ENCODE peak calls at places on chromosomes 2 and 18, in four cellular contexts. One of them, this sample, is unnamed. For H3K4me1 and H3K36me3, the result is how much of the 10 kb centered on the place peaks cover.

GRCh38 chr2:20576598-20577115 is 74.2 kb downstream of the HS1BP3 start:
- DNase-seq in cardiac muscle cell: no peak
- DNase-seq in tibial nerve: no peak
- DNase-seq in CD8-positive, alpha-beta T cell: peak
- DNase-seq in this sample: peak

GRCh38 chr2:10079931-10080535 is at the start of gene CYS1:
- DNase-seq in CD8-positive, alpha-beta T cell: no peak
- DNase-seq in cardiac muscle cell: peak
- DNase-seq in tibial nerve: no peak
- DNase-seq in this sample: no peak

GRCh38 chr2:217469203-217469810 is 533.5 kb downstream of the TNS1 start:
- DNase-seq in CD8-positive, alpha-beta T cell: no peak
- DNase-seq in tibial nerve: peak
- DNase-seq in cardiac muscle cell: no peak
- DNase-seq in this sample: no peak

GRCh38 chr2:32068-32467 is 14.2 kb downstream of the FAM110C start:
- DNase-seq in cardiac muscle cell: no peak
- DNase-seq in tibial nerve: no peak
- DNase-seq in CD8-positive, alpha-beta T cell: no peak
- DNase-seq in this sample: no peak

GRCh38 chr2:190759749-190760213 is 110.9 kb downstream of the NAB1 start:
- DNase-seq in CD8-positive, alpha-beta T cell: no peak
- DNase-seq in tibial nerve: no peak
- DNase-seq in cardiac muscle cell: peak
- DNase-seq in this sample: no peak

GRCh38 chr2:76953733-76954347 is 568.3 kb downstream of the LRRTM4 start:
- DNase-seq in CD8-positive, alpha-beta T cell: no peak
- DNase-seq in tibial nerve: peak
- DNase-seq in cardiac muscle cell: peak
- DNase-seq in this sample: no peak

GRCh38 chr18:63488160-63488559 is 11.4 kb downstream of the SERPINB5 start:
- DNase-seq in tibial nerve: no peak
- DNase-seq in cardiac muscle cell: no peak
- DNase-seq in CD8-positive, alpha-beta T cell: no peak
- DNase-seq in this sample: no peak

GRCh38 chr2:200007291-200007690 is 51.9 kb downstream of the MAIP1 start:
- DNase-seq in CD8-positive, alpha-beta T cell: no peak
- DNase-seq in cardiac muscle cell: no peak
- DNase-seq in tibial nerve: no peak
- DNase-seq in this sample: no peak

GRCh38 chr2:123380536-123380935 is 644.6 kb upstream of the CNTNAP5 start:
- DNase-seq in cardiac muscle cell: peak
- DNase-seq in CD8-positive, alpha-beta T cell: no peak
- DNase-seq in tibial nerve: no peak
- DNase-seq in this sample: no peak

GRCh38 chr2:191386938-191387536 is 141.8 kb downstream of the MYO1B start:
- DNase-seq in tibial nerve: no peak
- DNase-seq in CD8-positive, alpha-beta T cell: no peak
- DNase-seq in cardiac muscle cell: peak
- DNase-seq in this sample: no peak

GRCh38 chr2:226508005-226508404 is 291.6 kb downstream of the IRS1 start:
- DNase-seq in tibial nerve: no peak
- DNase-seq in CD8-positive, alpha-beta T cell: no peak
- DNase-seq in cardiac muscle cell: no peak
- DNase-seq in this sample: no peak

GRCh38 chr2:29705636-29706035 is 215.8 kb downstream of the ALK start:
- DNase-seq in cardiac muscle cell: no peak
- DNase-seq in CD8-positive, alpha-beta T cell: no peak
- DNase-seq in tibial nerve: no peak
- DNase-seq in this sample: no peak

GRCh38 chr2:19580264-19580663 is 221.8 kb upstream of the OSR1 start:
- DNase-seq in cardiac muscle cell: peak
- DNase-seq in CD8-positive, alpha-beta T cell: no peak
- DNase-seq in tibial nerve: no peak
- DNase-seq in this sample: no peak

GRCh38 chr2:120779781-120780283 is 44.2 kb downstream of the GLI2 start:
- DNase-seq in CD8-positive, alpha-beta T cell: no peak
- DNase-seq in cardiac muscle cell: peak
- DNase-seq in tibial nerve: no peak
- DNase-seq in this sample: no peak

GRCh38 chr2:131045286-131045924 is 47.9 kb downstream of the FAM168B start:
- DNase-seq in CD8-positive, alpha-beta T cell: no peak
- DNase-seq in cardiac muscle cell: no peak
- DNase-seq in tibial nerve: no peak
- DNase-seq in this sample: no peak

GRCh38 chr2:133072837-133073694 is 403.1 kb upstream of the LYPD1 start:
- DNase-seq in cardiac muscle cell: no peak
- DNase-seq in tibial nerve: no peak
- DNase-seq in CD8-positive, alpha-beta T cell: no peak
- DNase-seq in this sample: no peak

GRCh38 chr2:105814291-105814940 is 69.7 kb downstream of the NCK2 start:
- DNase-seq in cardiac muscle cell: no peak
- DNase-seq in CD8-positive, alpha-beta T cell: no peak
- DNase-seq in tibial nerve: no peak
- DNase-seq in this sample: no peak

GRCh38 chr2:198662916-198663315 is 794.8 kb downstream of the SATB2 start:
- DNase-seq in CD8-positive, alpha-beta T cell: no peak
- DNase-seq in cardiac muscle cell: no peak
- DNase-seq in tibial nerve: no peak
- DNase-seq in this sample: no peak

DNA sequence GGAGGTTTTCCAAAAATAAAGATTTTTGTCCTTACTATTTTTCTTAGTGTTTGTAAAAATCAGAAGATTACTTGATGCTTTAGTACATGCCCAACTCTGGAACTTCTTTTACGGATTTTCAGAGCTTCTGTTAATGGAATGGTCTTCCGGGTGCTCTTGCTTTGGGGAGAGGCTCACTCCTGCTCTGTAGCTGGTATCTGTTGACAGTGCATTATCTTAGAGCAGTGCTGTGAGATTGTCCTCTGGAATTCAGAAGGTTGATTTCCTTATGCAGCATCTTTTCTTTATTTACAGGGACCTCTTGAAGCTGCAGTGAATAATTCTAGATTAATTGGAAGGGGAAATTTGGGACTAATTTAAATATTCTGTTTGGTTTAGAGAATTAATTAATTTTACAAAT is 4.6 kb downstream of the MAPRE2 start:
- DNase-seq in CD8-positive, alpha-beta T cell: no peak
- DNase-seq in tibial nerve: no peak
- DNase-seq in cardiac muscle cell: peak
- DNase-seq in this sample: no peak
- H3K4me1 ChIP-seq in CD8-positive, alpha-beta T cell: half or more
- H3K4me1 ChIP-seq in tibial nerve: half or more
- H3K4me1 ChIP-seq in cardiac muscle cell: under half
- H3K4me1 ChIP-seq in this sample: under half

DNA sequence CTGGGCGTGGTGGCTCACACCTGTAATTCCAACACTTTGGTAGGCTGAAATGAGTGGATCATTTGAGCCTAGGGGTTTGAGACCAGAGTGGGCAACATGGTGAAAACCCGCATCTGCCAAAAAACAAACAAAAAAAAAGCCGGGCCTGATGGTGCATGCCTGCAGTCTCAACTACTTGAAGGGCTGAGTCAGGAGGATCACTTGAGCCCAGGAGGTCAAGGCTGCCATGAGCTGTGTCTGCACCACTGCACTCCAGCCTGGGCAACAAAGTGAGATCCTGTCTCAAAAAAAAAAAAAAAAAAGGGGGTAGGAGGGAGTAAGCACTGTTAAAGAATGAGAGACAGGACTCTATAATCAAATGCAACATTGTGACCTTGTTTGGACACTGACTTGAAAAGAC is 54.6 kb downstream of the HDLBP start:
- DNase-seq in CD8-positive, alpha-beta T cell: no peak
- DNase-seq in cardiac muscle cell: no peak
- DNase-seq in tibial nerve: no peak
- DNase-seq in this sample: no peak
- H3K36me3 ChIP-seq in CD8-positive, alpha-beta T cell: under half
- H3K36me3 ChIP-seq in cardiac muscle cell: half or more
- H3K36me3 ChIP-seq in tibial nerve: half or more
- H3K36me3 ChIP-seq in this sample: half or more

GRCh38 chr2:135743860-135744259 is 2.2 kb downstream of the UBXN4 start:
- DNase-seq in CD8-positive, alpha-beta T cell: no peak
- DNase-seq in tibial nerve: no peak
- DNase-seq in cardiac muscle cell: no peak
- DNase-seq in this sample: no peak
- H3K4me3 ChIP-seq in CD8-positive, alpha-beta T cell: no peak
- H3K4me3 ChIP-seq in tibial nerve: no peak
- H3K4me3 ChIP-seq in cardiac muscle cell: peak
- H3K4me3 ChIP-seq in this sample: no peak

GRCh38 chr2:43074052-43074451 is 152.4 kb downstream of the ZFP36L2 start:
- DNase-seq in tibial nerve: no peak
- DNase-seq in cardiac muscle cell: no peak
- DNase-seq in CD8-positive, alpha-beta T cell: no peak
- DNase-seq in this sample: no peak

GRCh38 chr2:43074592-43075053 is 151.8 kb downstream of the ZFP36L2 start:
- DNase-seq in tibial nerve: no peak
- DNase-seq in CD8-positive, alpha-beta T cell: no peak
- DNase-seq in cardiac muscle cell: no peak
- DNase-seq in this sample: no peak

GRCh38 chr2:43075054-43075593 is 151.3 kb downstream of the ZFP36L2 start:
- DNase-seq in tibial nerve: peak
- DNase-seq in CD8-positive, alpha-beta T cell: no peak
- DNase-seq in cardiac muscle cell: peak
- DNase-seq in this sample: no peak

GRCh38 chr2:43071629-43072550 is 154.5 kb downstream of the ZFP36L2 start:
- DNase-seq in cardiac muscle cell: no peak
- DNase-seq in CD8-positive, alpha-beta T cell: no peak
- DNase-seq in tibial nerve: no peak
- DNase-seq in this sample: no peak

GRCh38 chr2:43073373-43073772 is 153.0 kb downstream of the ZFP36L2 start:
- DNase-seq in CD8-positive, alpha-beta T cell: no peak
- DNase-seq in tibial nerve: no peak
- DNase-seq in cardiac muscle cell: peak
- DNase-seq in this sample: no peak
- H3K4me1 ChIP-seq in CD8-positive, alpha-beta T cell: under half
- H3K4me1 ChIP-seq in tibial nerve: half or more
- H3K4me1 ChIP-seq in cardiac muscle cell: under half
- H3K4me1 ChIP-seq in this sample: under half

GRCh38 chr18:57287766-57288165 is 64.6 kb upstream of the ST8SIA3 start:
- DNase-seq in cardiac muscle cell: no peak
- DNase-seq in tibial nerve: no peak
- DNase-seq in CD8-positive, alpha-beta T cell: no peak
- DNase-seq in this sample: no peak

GRCh38 chr18:57281519-57281918 is 70.8 kb upstream of the ST8SIA3 start:
- DNase-seq in cardiac muscle cell: no peak
- DNase-seq in tibial nerve: no peak
- DNase-seq in CD8-positive, alpha-beta T cell: no peak
- DNase-seq in this sample: no peak

GRCh38 chr18:57286949-57287348 is 65.4 kb upstream of the ST8SIA3 start:
- DNase-seq in CD8-positive, alpha-beta T cell: no peak
- DNase-seq in cardiac muscle cell: no peak
- DNase-seq in tibial nerve: no peak
- DNase-seq in this sample: no peak
- H3K36me3 ChIP-seq in CD8-positive, alpha-beta T cell: under half
- H3K36me3 ChIP-seq in cardiac muscle cell: under half
- H3K36me3 ChIP-seq in tibial nerve: under half
- H3K36me3 ChIP-seq in this sample: under half

GRCh38 chr2:46331099-46331766 is 34.0 kb downstream of the EPAS1 start:
- DNase-seq in CD8-positive, alpha-beta T cell: no peak
- DNase-seq in tibial nerve: no peak
- DNase-seq in cardiac muscle cell: no peak
- DNase-seq in this sample: no peak

GRCh38 chr2:46328316-46328715 is 31.1 kb downstream of the EPAS1 start:
- DNase-seq in CD8-positive, alpha-beta T cell: no peak
- DNase-seq in cardiac muscle cell: no peak
- DNase-seq in tibial nerve: no peak
- DNase-seq in this sample: no peak

GRCh38 chr2:46329340-46329739 is 32.1 kb downstream of the EPAS1 start:
- DNase-seq in CD8-positive, alpha-beta T cell: no peak
- DNase-seq in tibial nerve: no peak
- DNase-seq in cardiac muscle cell: no peak
- DNase-seq in this sample: no peak

GRCh38 chr2:46327627-46328026 is 30.4 kb downstream of the EPAS1 start:
- DNase-seq in tibial nerve: no peak
- DNase-seq in CD8-positive, alpha-beta T cell: no peak
- DNase-seq in cardiac muscle cell: no peak
- DNase-seq in this sample: no peak

GRCh38 chr2:46329803-46330775 is 32.9 kb downstream of the EPAS1 start:
- DNase-seq in tibial nerve: no peak
- DNase-seq in cardiac muscle cell: peak
- DNase-seq in CD8-positive, alpha-beta T cell: no peak
- DNase-seq in this sample: no peak
- H3K4me3 ChIP-seq in tibial nerve: no peak
- H3K4me3 ChIP-seq in cardiac muscle cell: no peak
- H3K4me3 ChIP-seq in CD8-positive, alpha-beta T cell: no peak
- H3K4me3 ChIP-seq in this sample: no peak

GRCh38 chr2:74824675-74825074 is 9.3 kb upstream of the HK2 start:
- DNase-seq in tibial nerve: no peak
- DNase-seq in CD8-positive, alpha-beta T cell: no peak
- DNase-seq in cardiac muscle cell: no peak
- DNase-seq in this sample: no peak
- H3K4me1 ChIP-seq in tibial nerve: under half
- H3K4me1 ChIP-seq in CD8-positive, alpha-beta T cell: under half
- H3K4me1 ChIP-seq in cardiac muscle cell: under half
- H3K4me1 ChIP-seq in this sample: under half